ENCODE peak calls at places on chromosomes 11 and 22, in four cellular contexts. One of them, this sample, is unnamed.

GRCh38 chr11:120335596-120335927 is 651 bp upstream of the ARHGEF12 start:
- DNase-seq in CD8-positive, alpha-beta T cell: no peak
- DNase-seq in GM12865: no peak
- DNase-seq in HFFc6: peak; percentile 14
- DNase-seq in this sample: peak; percentile 43

GRCh38 chr22:46609724-46610161 is 10.4 kb upstream of the GRAMD4 start:
- DNase-seq in CD8-positive, alpha-beta T cell: no peak
- DNase-seq in GM12865: no peak
- DNase-seq in HFFc6: no peak
- DNase-seq in this sample: no peak

GRCh38 chr11:66317322-66317765 is 500 bp upstream of the CD248 start:
- DNase-seq in CD8-positive, alpha-beta T cell: peak; percentile 58
- DNase-seq in GM12865: no peak
- DNase-seq in HFFc6: peak; percentile 35
- DNase-seq in this sample: no peak

GRCh38 chr22:44667829-44668189 is 34.2 kb upstream of the PRR5 start:
- DNase-seq in CD8-positive, alpha-beta T cell: peak; percentile 68
- DNase-seq in GM12865: no peak
- DNase-seq in HFFc6: no peak
- DNase-seq in this sample: no peak

GRCh38 chr11:2599561-2600189 is 100.1 kb downstream of the KCNQ1OT1 start:
- DNase-seq in CD8-positive, alpha-beta T cell: no peak
- DNase-seq in GM12865: no peak
- DNase-seq in HFFc6: no peak
- DNase-seq in this sample: no peak

GRCh38 chr11:56013805-56014204 is 13.6 kb upstream of the OR5AS1 start:
- DNase-seq in CD8-positive, alpha-beta T cell: no peak
- DNase-seq in GM12865: peak; percentile 24
- DNase-seq in HFFc6: no peak
- DNase-seq in this sample: no peak

GRCh38 chr22:42716649-42717127 is 4.0 kb downstream of the A4GALT start:
- DNase-seq in CD8-positive, alpha-beta T cell: no peak
- DNase-seq in GM12865: peak; percentile 83
- DNase-seq in HFFc6: no peak
- DNase-seq in this sample: no peak

GRCh38 chr11:61472282-61472681 is 36.3 kb upstream of the LRRC10B start:
- DNase-seq in CD8-positive, alpha-beta T cell: no peak
- DNase-seq in GM12865: no peak
- DNase-seq in HFFc6: no peak
- DNase-seq in this sample: no peak

GRCh38 chr11:28969832-28970231 is 861.6 kb downstream of the METTL15 start:
- DNase-seq in CD8-positive, alpha-beta T cell: no peak
- DNase-seq in GM12865: no peak
- DNase-seq in HFFc6: no peak
- DNase-seq in this sample: no peak

GRCh38 chr11:34600339-34601084 is 20.4 kb upstream of the EHF start:
- DNase-seq in CD8-positive, alpha-beta T cell: no peak
- DNase-seq in GM12865: no peak
- DNase-seq in HFFc6: no peak
- DNase-seq in this sample: no peak

GRCh38 chr11:102599642-102600261 is 25.4 kb downstream of the MMP20 start:
- DNase-seq in CD8-positive, alpha-beta T cell: no peak
- DNase-seq in GM12865: peak; percentile 55
- DNase-seq in HFFc6: peak; percentile 92
- DNase-seq in this sample: no peak

GRCh38 chr22:38401336-38402084 is 53.5 kb downstream of the KCNJ4 start:
- DNase-seq in CD8-positive, alpha-beta T cell: no peak
- DNase-seq in GM12865: no peak
- DNase-seq in HFFc6: no peak
- DNase-seq in this sample: no peak

GRCh38 chr22:49855491-49855911 is 1.9 kb downstream of the ZBED4 start:
- DNase-seq in CD8-positive, alpha-beta T cell: no peak
- DNase-seq in GM12865: peak; percentile 14
- DNase-seq in HFFc6: no peak
- DNase-seq in this sample: no peak

GRCh38 chr22:35191412-35191811 is 65.9 kb upstream of the HMGXB4 start:
- DNase-seq in CD8-positive, alpha-beta T cell: no peak
- DNase-seq in GM12865: no peak
- DNase-seq in HFFc6: peak; percentile 23
- DNase-seq in this sample: no peak

GRCh38 chr11:196786-197731 is 4.2 kb downstream of the SCGB1C1 start:
- DNase-seq in CD8-positive, alpha-beta T cell: no peak
- DNase-seq in GM12865: no peak
- DNase-seq in HFFc6: no peak
- DNase-seq in this sample: no peak

GRCh38 chr11:111633756-111634362 is 31.6 kb downstream of the SIK2 start:
- DNase-seq in CD8-positive, alpha-beta T cell: no peak
- DNase-seq in GM12865: peak; percentile 23
- DNase-seq in HFFc6: no peak
- DNase-seq in this sample: no peak

GRCh38 chr11:31455177-31455576 is 54.2 kb downstream of the IMMP1L start:
- DNase-seq in CD8-positive, alpha-beta T cell: no peak
- DNase-seq in GM12865: no peak
- DNase-seq in HFFc6: no peak
- DNase-seq in this sample: no peak

GRCh38 chr22:50281957-50282356 is 11.8 kb upstream of the MAPK11 start:
- DNase-seq in CD8-positive, alpha-beta T cell: no peak
- DNase-seq in GM12865: no peak
- DNase-seq in HFFc6: no peak
- DNase-seq in this sample: no peak

GRCh38 chr11:130504317-130504716 is 55.9 kb downstream of the ADAMTS15 start:
- DNase-seq in CD8-positive, alpha-beta T cell: no peak
- DNase-seq in GM12865: no peak
- DNase-seq in HFFc6: no peak
- DNase-seq in this sample: no peak

GRCh38 chr11:57974830-57975229 is 48.9 kb upstream of the OR9Q1 start:
- DNase-seq in CD8-positive, alpha-beta T cell: no peak
- DNase-seq in GM12865: no peak
- DNase-seq in HFFc6: no peak
- DNase-seq in this sample: no peak
- TF ChIP-seq CTCF in CD8-positive, alpha-beta T cell: no peak
- TF ChIP-seq CTCF in GM12865: no peak
- TF ChIP-seq CTCF in HFFc6: no peak
- TF ChIP-seq CTCF in this sample: no peak

DNA sequence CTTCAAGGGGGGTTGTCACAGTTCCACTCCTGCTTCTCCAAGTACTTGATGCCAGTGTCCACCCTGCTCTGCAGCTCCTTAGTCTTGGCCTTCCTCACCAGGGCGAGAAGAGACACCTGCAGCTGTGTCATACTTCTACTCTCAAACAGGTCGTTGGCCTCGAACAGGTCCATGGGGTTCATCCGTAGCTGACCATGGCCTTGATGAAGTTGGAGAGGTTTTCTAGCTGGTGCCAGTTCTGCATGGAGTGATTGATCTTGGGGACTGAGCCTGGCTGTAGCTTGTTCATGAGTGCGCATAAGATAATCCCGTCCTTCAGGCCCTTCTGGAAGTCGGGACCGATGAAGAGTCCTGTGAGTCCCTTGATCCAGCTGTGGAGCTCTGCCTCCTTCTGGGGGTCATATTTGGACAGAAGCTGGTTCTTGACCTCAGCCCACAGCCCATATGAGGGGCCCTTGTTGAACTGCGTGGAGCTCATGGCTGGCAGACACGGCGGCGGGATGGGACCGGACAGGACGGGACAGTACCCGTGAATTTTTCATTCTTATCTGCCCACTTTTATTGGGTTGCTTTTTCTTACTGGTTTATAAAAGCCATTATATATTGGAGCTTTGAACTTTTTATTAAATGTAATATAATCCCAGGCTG is 33.4 kb upstream of the HORMAD2 start:
- DNase-seq in CD8-positive, alpha-beta T cell: no peak
- DNase-seq in GM12865: no peak
- DNase-seq in HFFc6: no peak
- DNase-seq in this sample: no peak
- TF ChIP-seq CTCF in CD8-positive, alpha-beta T cell: no peak
- TF ChIP-seq CTCF in GM12865: no peak
- TF ChIP-seq CTCF in HFFc6: no peak
- TF ChIP-seq CTCF in this sample: no peak

GRCh38 chr11:11148104-11148509 is 204.9 kb downstream of the CSNK2A3 start:
- DNase-seq in CD8-positive, alpha-beta T cell: no peak
- DNase-seq in GM12865: peak; percentile 38
- DNase-seq in HFFc6: peak; percentile 85
- DNase-seq in this sample: peak; percentile 64
- TF ChIP-seq CTCF in CD8-positive, alpha-beta T cell: no peak
- TF ChIP-seq CTCF in GM12865: no peak
- TF ChIP-seq CTCF in HFFc6: peak; percentile 59
- TF ChIP-seq CTCF in this sample: no peak

GRCh38 chr11:64089915-64090810 is 54.4 kb downstream of the FLRT1 start:
- DNase-seq in CD8-positive, alpha-beta T cell: no peak
- DNase-seq in GM12865: no peak
- DNase-seq in HFFc6: no peak
- DNase-seq in this sample: no peak

GRCh38 chr11:64086263-64086938 is 50.7 kb downstream of the FLRT1 start:
- DNase-seq in CD8-positive, alpha-beta T cell: no peak
- DNase-seq in GM12865: no peak
- DNase-seq in HFFc6: no peak
- DNase-seq in this sample: no peak

GRCh38 chr11:64089027-64089360 is 53.3 kb downstream of the FLRT1 start:
- DNase-seq in CD8-positive, alpha-beta T cell: no peak
- DNase-seq in GM12865: no peak
- DNase-seq in HFFc6: no peak
- DNase-seq in this sample: no peak

GRCh38 chr11:64089493-64089892 is 53.8 kb downstream of the FLRT1 start:
- DNase-seq in CD8-positive, alpha-beta T cell: no peak
- DNase-seq in GM12865: no peak
- DNase-seq in HFFc6: no peak
- DNase-seq in this sample: no peak

GRCh38 chr11:64088159-64089026 is 52.7 kb downstream of the FLRT1 start:
- DNase-seq in CD8-positive, alpha-beta T cell: no peak
- DNase-seq in GM12865: no peak
- DNase-seq in HFFc6: no peak
- DNase-seq in this sample: no peak
- TF ChIP-seq CTCF in CD8-positive, alpha-beta T cell: no peak
- TF ChIP-seq CTCF in GM12865: peak; percentile 24
- TF ChIP-seq CTCF in HFFc6: peak; percentile 62
- TF ChIP-seq CTCF in this sample: no peak

DNA sequence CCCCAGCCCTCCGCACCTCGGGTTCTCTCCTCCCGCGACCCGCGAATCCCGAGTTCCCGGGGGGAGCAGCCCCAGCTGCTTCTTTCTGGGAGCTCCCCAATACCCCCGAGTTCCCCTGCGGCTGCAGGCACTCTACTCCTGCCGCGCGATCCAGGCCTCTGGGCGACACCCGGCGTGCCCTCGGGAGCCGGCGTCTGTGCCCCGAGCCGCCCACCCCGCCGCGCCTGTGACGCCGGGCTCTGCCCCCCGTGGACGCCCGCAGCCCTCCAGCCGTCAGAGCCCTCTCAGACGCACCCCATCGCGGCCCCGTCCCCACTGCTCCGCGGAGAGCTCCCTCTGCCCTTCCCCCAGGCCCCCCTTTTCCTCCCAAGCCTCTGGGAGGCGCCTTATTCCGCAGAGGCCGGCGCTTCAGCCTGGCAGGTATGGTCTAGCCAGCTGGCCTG is 422 bp downstream of the GLB1L2 start:
- DNase-seq in CD8-positive, alpha-beta T cell: no peak
- DNase-seq in GM12865: no peak
- DNase-seq in HFFc6: no peak
- DNase-seq in this sample: no peak
- TF ChIP-seq CTCF in CD8-positive, alpha-beta T cell: no peak
- TF ChIP-seq CTCF in GM12865: no peak
- TF ChIP-seq CTCF in HFFc6: no peak
- TF ChIP-seq CTCF in this sample: no peak

DNA sequence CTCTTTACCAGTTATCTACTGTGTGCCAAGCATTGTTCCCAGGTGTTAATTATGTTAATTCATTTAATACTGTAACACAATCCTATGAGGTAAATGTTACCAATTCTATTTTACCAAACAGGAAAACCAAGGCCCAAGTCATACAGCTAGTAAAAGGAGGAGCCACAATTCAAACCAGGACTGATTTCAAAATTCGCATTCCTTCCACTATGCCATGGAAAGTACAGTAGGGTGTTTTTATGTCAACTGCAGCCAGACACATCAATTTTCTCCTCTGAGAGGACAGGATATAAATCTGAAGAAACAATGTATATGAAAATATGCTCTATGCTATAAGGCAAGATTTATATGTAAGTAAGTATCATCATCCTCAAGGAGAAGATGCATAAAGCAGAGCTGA is 104.3 kb downstream of the RPL27A start:
- DNase-seq in CD8-positive, alpha-beta T cell: no peak
- DNase-seq in GM12865: no peak
- DNase-seq in HFFc6: peak; percentile 36
- DNase-seq in this sample: no peak
- TF ChIP-seq CTCF in CD8-positive, alpha-beta T cell: no peak
- TF ChIP-seq CTCF in GM12865: no peak
- TF ChIP-seq CTCF in HFFc6: peak; percentile 55
- TF ChIP-seq CTCF in this sample: no peak

DNA sequence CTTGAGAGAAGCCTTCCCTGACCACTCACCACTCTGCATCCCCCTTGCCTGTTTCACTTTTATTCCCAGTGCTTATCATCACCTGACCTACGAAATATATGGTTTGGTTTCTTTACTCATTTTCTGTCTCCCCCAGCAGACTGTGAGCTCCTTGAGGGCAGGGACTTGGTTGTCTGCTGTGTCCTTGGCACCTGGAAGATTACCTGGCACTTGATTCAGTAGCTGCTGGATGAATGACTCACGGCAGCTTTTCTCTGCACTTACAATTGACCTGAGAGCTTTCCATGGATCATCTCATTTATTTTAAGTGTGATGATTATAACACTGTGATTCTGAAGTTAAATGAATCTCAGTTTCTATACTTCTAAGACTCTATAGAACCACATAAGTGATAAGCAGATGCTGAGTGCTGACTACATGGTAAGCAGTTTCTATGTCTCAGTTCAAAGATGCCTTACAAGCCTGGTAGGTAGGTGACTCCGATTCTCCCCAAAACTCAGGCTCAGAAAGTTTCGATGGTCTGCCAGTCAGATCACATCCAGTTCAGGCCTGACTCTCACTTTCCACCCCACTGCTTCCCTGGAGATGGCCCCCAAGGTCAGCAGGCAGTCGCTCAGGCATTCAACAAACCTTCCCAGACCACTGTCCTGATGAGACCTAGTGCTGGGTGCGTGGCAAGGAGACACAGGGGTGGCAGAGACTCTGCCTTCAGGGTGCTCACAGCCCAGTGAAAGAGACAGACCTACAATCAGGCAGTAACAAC is 11.6 kb downstream of the IL2RB start:
- DNase-seq in CD8-positive, alpha-beta T cell: no peak
- DNase-seq in GM12865: no peak
- DNase-seq in HFFc6: no peak
- DNase-seq in this sample: no peak
- TF ChIP-seq CTCF in CD8-positive, alpha-beta T cell: no peak
- TF ChIP-seq CTCF in GM12865: no peak
- TF ChIP-seq CTCF in HFFc6: no peak
- TF ChIP-seq CTCF in this sample: no peak